ENCODE peak calls at places on chromosomes 1 and 21, in four cellular contexts. F, O, A and P are unnamed samples.

GRCh38 chr1:67336783-67337182 is 29.1 kb downstream of the IL12RB2 start:
- DNase-seq in F (no peak), O (no peak), A (no peak), P (no peak)

GRCh38 chr1:30731806-30732276 is 8.5 kb upstream of the MATN1 start:
- DNase-seq in F (no peak), O (no peak), A (no peak), P (no peak)

GRCh38 chr1:85153149-85153891 is 47.5 kb downstream of the SYDE2 start:
- DNase-seq in F (no peak), O (peak; percentile 59), A (no peak), P (no peak)

GRCh38 chr1:155078496-155079209 is at the start of gene EFNA3:
- DNase-seq in F (peak; percentile 80), O (peak; percentile 58), A (peak; percentile 48), P (peak; percentile 87)

GRCh38 chr1:161044908-161045748 is 649 bp downstream of the USF1 start:
- DNase-seq in F (peak; percentile 81), O (peak; percentile 91), A (peak; percentile 45), P (peak; percentile 94)

GRCh38 chr1:1678581-1679380 is 13.8 kb downstream of the SLC35E2B start:
- DNase-seq in F (peak; percentile 38), O (peak; percentile 92), A (peak; percentile 43), P (peak; percentile 85)

GRCh38 chr1:171715813-171716251 is 26.0 kb downstream of the VAMP4 start:
- DNase-seq in F (no peak), O (peak; percentile 7), A (no peak), P (no peak)

GRCh38 chr1:183515002-183515689 is 42.8 kb downstream of the SMG7 start:
- DNase-seq in F (no peak), O (no peak), A (no peak), P (no peak)

GRCh38 chr1:17673335-17674075 is 81.6 kb upstream of the ACTL8 start:
- DNase-seq in F (no peak), O (no peak), A (no peak), P (no peak)

GRCh38 chr1:231357831-231358354 is 19.8 kb downstream of the SPRTN start:
- DNase-seq in F (no peak), O (peak; percentile 68), A (no peak), P (no peak)

GRCh38 chr1:209601809-209602657 is 18.5 kb downstream of the CAMK1G start:
- DNase-seq in F (no peak), O (peak; percentile 53), A (no peak), P (no peak)

GRCh38 chr21:34949499-34949898 is 99.6 kb downstream of the RUNX1 start:
- DNase-seq in F (no peak), O (no peak), A (no peak), P (peak; percentile 54)

GRCh38 chr21:37000381-37000780 is 6.1 kb upstream of the RIPPLY3 start:
- DNase-seq in F (no peak), O (no peak), A (no peak), P (no peak)